ENCODE peak calls at places on chromosomes 12 and 14, in nine cellular contexts. F, P, D, J, R, X, H, B and G are unnamed samples.

GRCh38 chr12:19833775-19834501 is 394.6 kb downstream of the AEBP2 start:
- DNase-seq in F (no peak), P (peak), D (no peak), J (no peak), R (peak), X (no peak), H (no peak), B (no peak), G (no peak)

GRCh38 chr14:54617467-54617866 is 50.5 kb downstream of the SAMD4A start:
- DNase-seq in F (no peak), P (peak), D (no peak), J (no peak), R (peak), X (no peak), H (no peak), B (no peak), G (no peak)

GRCh38 chr14:69087061-69087461 is 65.9 kb downstream of the DCAF5 start:
- DNase-seq in F (no peak), P (peak), D (no peak), J (no peak), R (peak), X (no peak), H (no peak), B (no peak), G (no peak)

GRCh38 chr12:125889742-125890141 is 824.5 kb downstream of the AACS start:
- DNase-seq in F (no peak), P (no peak), D (no peak), J (no peak), R (no peak), X (no peak), H (peak), B (no peak), G (peak)

GRCh38 chr14:91415794-91416743 is 1.6 kb downstream of the CCDC88C start:
- DNase-seq in F (peak), P (no peak), D (no peak), J (peak), R (peak), X (peak), H (no peak), B (no peak), G (no peak)

GRCh38 chr14:74302160-74302628 is 540 bp downstream of the ABCD4 start:
- DNase-seq in F (no peak), P (peak), D (no peak), J (no peak), R (peak), X (peak), H (no peak), B (no peak), G (no peak)

GRCh38 chr12:75823475-75823874 is 208.1 kb downstream of the PHLDA1 start:
- DNase-seq in F (no peak), P (no peak), D (no peak), J (no peak), R (no peak), X (no peak), H (no peak), B (no peak), G (no peak)

GRCh38 chr12:76311796-76312195 is 36.4 kb downstream of the BBS10 start:
- DNase-seq in F (no peak), P (no peak), D (no peak), J (no peak), R (peak), X (no peak), H (no peak), B (no peak), G (no peak)